ENCODE peak calls at places on chromosome 6, in ten cellular contexts. One of them, this sample, is unnamed.

GRCh38 chr6:37406942-37407341 is 26.1 kb upstream of the CMTR1 start:
- DNase-seq in heart right ventricle: no peak
- DNase-seq in CD8-positive, alpha-beta T cell: no peak
- DNase-seq in ovary: no peak
- DNase-seq in hepatocyte: no peak
- DNase-seq in prostate gland: no peak
- DNase-seq in upper lobe of left lung: no peak
- DNase-seq in tibial artery: no peak
- DNase-seq in uterus: no peak
- DNase-seq in PC-3: no peak
- DNase-seq in this sample: peak; percentile 45

GRCh38 chr6:33828452-33828763 is 24.6 kb upstream of the MLN start:
- DNase-seq in heart right ventricle: no peak
- DNase-seq in CD8-positive, alpha-beta T cell: no peak
- DNase-seq in ovary: no peak
- DNase-seq in hepatocyte: peak; percentile 47
- DNase-seq in prostate gland: peak; percentile 67
- DNase-seq in upper lobe of left lung: no peak
- DNase-seq in tibial artery: no peak
- DNase-seq in uterus: no peak
- DNase-seq in PC-3: no peak
- DNase-seq in this sample: no peak

GRCh38 chr6:30323806-30324205 is 2.9 kb upstream of the TRIM39 start:
- DNase-seq in heart right ventricle: no peak
- DNase-seq in CD8-positive, alpha-beta T cell: no peak
- DNase-seq in ovary: no peak
- DNase-seq in hepatocyte: no peak
- DNase-seq in prostate gland: no peak
- DNase-seq in upper lobe of left lung: no peak
- DNase-seq in tibial artery: no peak
- DNase-seq in uterus: no peak
- DNase-seq in PC-3: peak; percentile 43
- DNase-seq in this sample: peak; percentile 32

GRCh38 chr6:35046862-35047261 is 94.3 kb downstream of the TCP11 start:
- DNase-seq in heart right ventricle: no peak
- DNase-seq in CD8-positive, alpha-beta T cell: no peak
- DNase-seq in ovary: no peak
- DNase-seq in hepatocyte: no peak
- DNase-seq in prostate gland: no peak
- DNase-seq in upper lobe of left lung: no peak
- DNase-seq in tibial artery: peak; percentile 41
- DNase-seq in uterus: no peak
- DNase-seq in PC-3: no peak
- DNase-seq in this sample: no peak

GRCh38 chr6:150263765-150264415 is 104.9 kb upstream of the IYD start:
- DNase-seq in heart right ventricle: no peak
- DNase-seq in CD8-positive, alpha-beta T cell: peak; percentile 2
- DNase-seq in ovary: no peak
- DNase-seq in hepatocyte: no peak
- DNase-seq in prostate gland: no peak
- DNase-seq in upper lobe of left lung: no peak
- DNase-seq in tibial artery: no peak
- DNase-seq in uterus: no peak
- DNase-seq in PC-3: no peak
- DNase-seq in this sample: no peak

GRCh38 chr6:101429291-101429690 is 35.8 kb downstream of the GRIK2 start:
- DNase-seq in heart right ventricle: no peak
- DNase-seq in CD8-positive, alpha-beta T cell: no peak
- DNase-seq in ovary: no peak
- DNase-seq in hepatocyte: no peak
- DNase-seq in prostate gland: no peak
- DNase-seq in upper lobe of left lung: no peak
- DNase-seq in tibial artery: no peak
- DNase-seq in uterus: no peak
- DNase-seq in PC-3: no peak
- DNase-seq in this sample: no peak

GRCh38 chr6:77880501-77880900 is 227.7 kb downstream of the MEI4 start:
- DNase-seq in heart right ventricle: no peak
- DNase-seq in CD8-positive, alpha-beta T cell: no peak
- DNase-seq in ovary: no peak
- DNase-seq in hepatocyte: peak; percentile 16
- DNase-seq in prostate gland: no peak
- DNase-seq in upper lobe of left lung: no peak
- DNase-seq in tibial artery: no peak
- DNase-seq in uterus: no peak
- DNase-seq in PC-3: peak; percentile 1
- DNase-seq in this sample: no peak

GRCh38 chr6:161168281-161168891 is 105.5 kb downstream of the AGPAT4 start:
- DNase-seq in heart right ventricle: no peak
- DNase-seq in CD8-positive, alpha-beta T cell: no peak
- DNase-seq in ovary: no peak
- DNase-seq in hepatocyte: peak; percentile 61
- DNase-seq in prostate gland: no peak
- DNase-seq in upper lobe of left lung: no peak
- DNase-seq in tibial artery: no peak
- DNase-seq in uterus: no peak
- DNase-seq in PC-3: peak; percentile 96
- DNase-seq in this sample: peak; percentile 86

GRCh38 chr6:147345902-147346301 is 141.7 kb downstream of the STXBP5 start:
- DNase-seq in heart right ventricle: no peak
- DNase-seq in CD8-positive, alpha-beta T cell: no peak
- DNase-seq in ovary: no peak
- DNase-seq in hepatocyte: no peak
- DNase-seq in prostate gland: no peak
- DNase-seq in upper lobe of left lung: no peak
- DNase-seq in tibial artery: no peak
- DNase-seq in uterus: no peak
- DNase-seq in PC-3: no peak
- DNase-seq in this sample: no peak

DNA sequence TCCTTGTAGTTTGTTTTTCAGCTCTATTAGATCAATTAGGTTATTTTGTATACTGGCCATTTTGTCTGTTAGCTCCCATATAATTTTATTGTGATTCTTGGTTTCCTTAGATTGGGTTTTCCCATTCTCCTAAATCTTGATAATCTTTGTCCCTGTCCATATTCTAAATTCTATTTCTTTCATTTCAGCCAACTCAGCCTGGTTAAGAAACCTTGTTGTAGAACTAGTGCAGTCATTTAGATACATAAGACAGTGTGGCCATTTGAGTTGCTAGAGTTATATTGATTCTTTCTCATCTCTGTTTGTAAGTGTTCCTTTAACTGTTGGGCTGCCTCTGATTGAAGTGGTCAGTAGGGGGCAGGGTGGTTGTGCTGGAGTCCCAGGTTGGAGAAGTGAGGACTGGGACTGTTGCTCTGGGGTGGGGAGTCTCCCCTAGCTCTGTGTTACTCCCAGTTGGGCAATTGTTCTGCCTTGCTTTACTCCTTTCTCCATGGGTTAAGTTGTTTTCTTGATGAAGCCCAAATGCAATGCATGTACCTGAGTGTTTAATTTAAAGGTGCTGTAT is 98.8 kb upstream of the NRN1 start:
- DNase-seq in heart right ventricle: no peak
- DNase-seq in CD8-positive, alpha-beta T cell: no peak
- DNase-seq in ovary: no peak
- DNase-seq in hepatocyte: no peak
- DNase-seq in prostate gland: no peak
- DNase-seq in upper lobe of left lung: no peak
- DNase-seq in tibial artery: no peak
- DNase-seq in uterus: no peak
- DNase-seq in PC-3: no peak
- DNase-seq in this sample: no peak
- TF ChIP-seq CTCF in heart right ventricle: no peak
- TF ChIP-seq CTCF in CD8-positive, alpha-beta T cell: no peak
- TF ChIP-seq CTCF in ovary: no peak
- TF ChIP-seq CTCF in hepatocyte: no peak
- TF ChIP-seq CTCF in prostate gland: no peak
- TF ChIP-seq CTCF in upper lobe of left lung: no peak
- TF ChIP-seq CTCF in tibial artery: no peak
- TF ChIP-seq CTCF in uterus: no peak
- TF ChIP-seq CTCF in PC-3: peak; percentile 34
- TF ChIP-seq CTCF in this sample: no peak

GRCh38 chr6:41575598-41575997 is 29.4 kb downstream of the FOXP4 start:
- DNase-seq in heart right ventricle: no peak
- DNase-seq in CD8-positive, alpha-beta T cell: no peak
- DNase-seq in ovary: no peak
- DNase-seq in hepatocyte: no peak
- DNase-seq in prostate gland: no peak
- DNase-seq in upper lobe of left lung: no peak
- DNase-seq in tibial artery: no peak
- DNase-seq in uterus: no peak
- DNase-seq in PC-3: no peak
- DNase-seq in this sample: no peak

GRCh38 chr6:41578714-41579610 is 32.8 kb downstream of the FOXP4 start:
- DNase-seq in heart right ventricle: no peak
- DNase-seq in CD8-positive, alpha-beta T cell: no peak
- DNase-seq in ovary: no peak
- DNase-seq in hepatocyte: no peak
- DNase-seq in prostate gland: no peak
- DNase-seq in upper lobe of left lung: no peak
- DNase-seq in tibial artery: no peak
- DNase-seq in uterus: no peak
- DNase-seq in PC-3: peak; percentile 44
- DNase-seq in this sample: no peak

GRCh38 chr6:41577865-41578713 is 31.9 kb downstream of the FOXP4 start:
- DNase-seq in heart right ventricle: no peak
- DNase-seq in CD8-positive, alpha-beta T cell: no peak
- DNase-seq in ovary: no peak
- DNase-seq in hepatocyte: peak; percentile 71
- DNase-seq in prostate gland: peak; percentile 85
- DNase-seq in upper lobe of left lung: peak; percentile 79
- DNase-seq in tibial artery: no peak
- DNase-seq in uterus: no peak
- DNase-seq in PC-3: peak; percentile 89
- DNase-seq in this sample: peak; percentile 26

GRCh38 chr6:41576667-41577066 is 30.5 kb downstream of the FOXP4 start:
- DNase-seq in heart right ventricle: no peak
- DNase-seq in CD8-positive, alpha-beta T cell: no peak
- DNase-seq in ovary: no peak
- DNase-seq in hepatocyte: no peak
- DNase-seq in prostate gland: no peak
- DNase-seq in upper lobe of left lung: peak; percentile 56
- DNase-seq in tibial artery: no peak
- DNase-seq in uterus: no peak
- DNase-seq in PC-3: no peak
- DNase-seq in this sample: no peak

GRCh38 chr6:41577356-41577864 is 31.2 kb downstream of the FOXP4 start:
- DNase-seq in heart right ventricle: no peak
- DNase-seq in CD8-positive, alpha-beta T cell: no peak
- DNase-seq in ovary: no peak
- DNase-seq in hepatocyte: no peak
- DNase-seq in prostate gland: no peak
- DNase-seq in upper lobe of left lung: no peak
- DNase-seq in tibial artery: no peak
- DNase-seq in uterus: no peak
- DNase-seq in PC-3: no peak
- DNase-seq in this sample: no peak
- H3K27ac ChIP-seq in heart right ventricle: no peak overlapping the region
- H3K27ac ChIP-seq in CD8-positive, alpha-beta T cell: no peak overlapping the region
- H3K27ac ChIP-seq in ovary: no peak overlapping the region
- H3K27ac ChIP-seq in hepatocyte: peak overlapping the region; percentile 89
- H3K27ac ChIP-seq in prostate gland: peak overlapping the region; percentile 61
- H3K27ac ChIP-seq in upper lobe of left lung: no peak overlapping the region
- H3K27ac ChIP-seq in tibial artery: no peak overlapping the region
- H3K27ac ChIP-seq in uterus: no peak overlapping the region
- H3K27ac ChIP-seq in PC-3: peak overlapping the region; percentile 86
- H3K27ac ChIP-seq in this sample: peak overlapping the region; percentile 79

GRCh38 chr6:84967389-84967788 is 203.0 kb upstream of the TBX18 start:
- DNase-seq in heart right ventricle: no peak
- DNase-seq in CD8-positive, alpha-beta T cell: no peak
- DNase-seq in ovary: no peak
- DNase-seq in hepatocyte: peak; percentile 55
- DNase-seq in prostate gland: no peak
- DNase-seq in upper lobe of left lung: no peak
- DNase-seq in tibial artery: no peak
- DNase-seq in uterus: no peak
- DNase-seq in PC-3: peak; percentile 42
- DNase-seq in this sample: peak; percentile 15
- TF ChIP-seq CTCF in heart right ventricle: no peak
- TF ChIP-seq CTCF in CD8-positive, alpha-beta T cell: no peak
- TF ChIP-seq CTCF in ovary: no peak
- TF ChIP-seq CTCF in hepatocyte: peak; percentile 63
- TF ChIP-seq CTCF in prostate gland: no peak
- TF ChIP-seq CTCF in upper lobe of left lung: no peak
- TF ChIP-seq CTCF in tibial artery: peak; percentile 52
- TF ChIP-seq CTCF in uterus: no peak
- TF ChIP-seq CTCF in PC-3: peak; percentile 60
- TF ChIP-seq CTCF in this sample: peak; percentile 39

GRCh38 chr6:81763968-81764367 is 11.5 kb upstream of the TENT5A start:
- DNase-seq in heart right ventricle: no peak
- DNase-seq in CD8-positive, alpha-beta T cell: no peak
- DNase-seq in ovary: no peak
- DNase-seq in hepatocyte: no peak
- DNase-seq in prostate gland: no peak
- DNase-seq in upper lobe of left lung: no peak
- DNase-seq in tibial artery: no peak
- DNase-seq in uterus: no peak
- DNase-seq in PC-3: no peak
- DNase-seq in this sample: no peak

GRCh38 chr6:81761197-81761596 is 8.7 kb upstream of the TENT5A start:
- DNase-seq in heart right ventricle: no peak
- DNase-seq in CD8-positive, alpha-beta T cell: no peak
- DNase-seq in ovary: no peak
- DNase-seq in hepatocyte: no peak
- DNase-seq in prostate gland: no peak
- DNase-seq in upper lobe of left lung: no peak
- DNase-seq in tibial artery: no peak
- DNase-seq in uterus: no peak
- DNase-seq in PC-3: peak; percentile 60
- DNase-seq in this sample: peak; percentile 47

GRCh38 chr6:81759782-81760181 is 7.3 kb upstream of the TENT5A start:
- DNase-seq in heart right ventricle: no peak
- DNase-seq in CD8-positive, alpha-beta T cell: no peak
- DNase-seq in ovary: no peak
- DNase-seq in hepatocyte: no peak
- DNase-seq in prostate gland: no peak
- DNase-seq in upper lobe of left lung: no peak
- DNase-seq in tibial artery: no peak
- DNase-seq in uterus: no peak
- DNase-seq in PC-3: no peak
- DNase-seq in this sample: peak; percentile 68

GRCh38 chr6:81763051-81763450 is 10.6 kb upstream of the TENT5A start:
- DNase-seq in heart right ventricle: no peak
- DNase-seq in CD8-positive, alpha-beta T cell: no peak
- DNase-seq in ovary: no peak
- DNase-seq in hepatocyte: no peak
- DNase-seq in prostate gland: no peak
- DNase-seq in upper lobe of left lung: no peak
- DNase-seq in tibial artery: no peak
- DNase-seq in uterus: no peak
- DNase-seq in PC-3: no peak
- DNase-seq in this sample: no peak

DNA sequence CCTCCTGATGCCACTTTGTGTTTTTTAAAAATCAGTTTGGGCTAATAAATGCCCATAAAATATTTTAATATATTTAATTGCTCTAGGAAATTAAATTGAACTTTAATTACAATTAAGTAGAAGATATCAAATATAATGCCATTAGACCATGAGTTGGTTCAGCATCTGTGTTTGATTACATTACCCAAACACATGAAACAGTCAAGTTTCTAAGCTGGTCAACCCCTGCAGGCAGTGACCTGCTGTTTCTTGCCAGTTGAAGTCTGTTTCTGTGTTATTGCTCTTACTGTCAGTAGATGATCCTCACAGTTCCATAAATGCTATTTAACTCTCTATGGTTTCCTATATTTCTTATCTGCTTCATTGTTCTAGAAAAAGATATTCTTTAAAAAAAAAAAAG is 9.7 kb upstream of the TENT5A start:
- DNase-seq in heart right ventricle: no peak
- DNase-seq in CD8-positive, alpha-beta T cell: no peak
- DNase-seq in ovary: no peak
- DNase-seq in hepatocyte: no peak
- DNase-seq in prostate gland: no peak
- DNase-seq in upper lobe of left lung: no peak
- DNase-seq in tibial artery: no peak
- DNase-seq in uterus: no peak
- DNase-seq in PC-3: no peak
- DNase-seq in this sample: no peak
- H3K27ac ChIP-seq in heart right ventricle: no peak overlapping the region
- H3K27ac ChIP-seq in CD8-positive, alpha-beta T cell: no peak overlapping the region
- H3K27ac ChIP-seq in ovary: no peak overlapping the region
- H3K27ac ChIP-seq in hepatocyte: no peak overlapping the region
- H3K27ac ChIP-seq in prostate gland: no peak overlapping the region
- H3K27ac ChIP-seq in upper lobe of left lung: no peak overlapping the region
- H3K27ac ChIP-seq in tibial artery: no peak overlapping the region
- H3K27ac ChIP-seq in uterus: no peak overlapping the region
- H3K27ac ChIP-seq in PC-3: no peak overlapping the region
- H3K27ac ChIP-seq in this sample: no peak overlapping the region